ENCODE peak calls at places on chromosomes 7 and 10, in ten cellular contexts. B is naive thymus-derived CD4-positive, alpha-beta T cell; R is hepatocyte; E is PC-9; U is stimulated activated CD4-positive, alpha-beta T cell treated with anti-CD3 and anti-CD28 coated beads, Interleukin-4, amount 100 ng/mL, for 4 hours; C is Right ventricle myocardium superior; Y is stimulated activated CD8-positive, alpha-beta memory T cell treated with anti-CD3 and anti-CD28 coated beads, Interleukin-15, amount 100 ng/mL, for 24 hours; M is fibroblast of the conjunctiva; J is substantia nigra; H is amniotic stem cell. K is an unnamed sample.

GRCh38 chr7:7773334-7774308 is 55.2 kb upstream of the RPA3 start:
- DNase-seq in C (no peak), R (no peak), Y (no peak), E (no peak), H (no peak), B (no peak), M (no peak), U (no peak), J (no peak), K (no peak)

GRCh38 chr7:11668727-11669126 is 163.3 kb downstream of the THSD7A start:
- DNase-seq in M (no peak), U (no peak), H (no peak), Y (no peak), C (no peak), B (no peak), J (no peak), R (no peak), E (no peak), K (no peak)

GRCh38 chr7:72445580-72445979 is 33.4 kb upstream of the CALN1 start:
- DNase-seq in E (no peak), R (no peak), Y (no peak), H (no peak), M (no peak), U (no peak), C (no peak), J (no peak), B (no peak), K (no peak)

GRCh38 chr7:133742709-133743538 is 384.2 kb upstream of the LRGUK start:
- DNase-seq in U (no peak), C (no peak), E (no peak), M (peak), J (no peak), R (peak), Y (no peak), B (no peak), H (no peak), K (peak)

GRCh38 chr10:31004611-31005193 is 27.0 kb downstream of the ZNF438 start:
- DNase-seq in B (no peak), C (no peak), E (no peak), J (no peak), R (no peak), Y (no peak), M (peak), U (no peak), H (peak), K (no peak)

GRCh38 chr7:100024020-100024619 is 8.7 kb downstream of the ZKSCAN1 start:
- DNase-seq in J (no peak), H (no peak), M (no peak), E (no peak), B (no peak), Y (no peak), C (no peak), U (no peak), R (no peak), K (no peak)

GRCh38 chr10:105358911-105359310 is 717.8 kb downstream of the SORCS3 start:
- DNase-seq in B (no peak), C (no peak), E (no peak), R (no peak), M (no peak), U (no peak), Y (no peak), H (no peak), J (no peak), K (no peak)

GRCh38 chr7:139783647-139784385 is 6.0 kb upstream of the HIPK2 start:
- DNase-seq in E (no peak), H (no peak), J (no peak), U (no peak), Y (no peak), C (no peak), B (no peak), M (no peak), R (no peak), K (peak)

GRCh38 chr7:93941956-93942355 is 20.4 kb downstream of the GNG11 start:
- DNase-seq in H (no peak), C (no peak), Y (no peak), U (no peak), J (no peak), B (no peak), M (no peak), E (no peak), R (no peak), K (no peak)